ENCODE peak calls at places on chromosome X, in ten cellular contexts. N is heart left ventricle, T is left lung, I is stomach, F is uterus, V is astrocyte of the spinal cord, Q is pancreas, U is cardiac muscle cell, P is right lobe of liver, S is choroid plexus epithelial cell. E is an unnamed sample.

GRCh38 chrX:65463550-65463949 is 71.0 kb downstream of the LAS1L start:
- DNase-seq in N (no peak), T (no peak), I (no peak), F (no peak), V (no peak), Q (no peak), U (peak; percentile 6), P (no peak), S (peak; percentile 6), E (no peak)

GRCh38 chrX:72346306-72346949 is 40.7 kb upstream of the CITED1 start:
- DNase-seq in N (no peak), T (no peak), I (no peak), F (no peak), V (no peak), Q (no peak), U (no peak), P (no peak), S (no peak), E (no peak)

GRCh38 chrX:154046262-154046771 is 26.6 kb upstream of the IRAK1 start:
- DNase-seq in N (peak; percentile 46), T (no peak), I (no peak), F (peak; percentile 65), V (peak; percentile 79), Q (no peak), U (no peak), P (no peak), S (peak; percentile 81), E (no peak)

GRCh38 chrX:140034916-140035315 is 69.6 kb upstream of the CXorf66 start:
- DNase-seq in N (no peak), T (no peak), I (no peak), F (no peak), V (peak; percentile 9), Q (no peak), U (peak; percentile 13), P (no peak), S (peak; percentile 1), E (no peak)

GRCh38 chrX:14357314-14357713 is 172.0 kb upstream of the GLRA2 start:
- DNase-seq in N (no peak), T (no peak), I (no peak), F (no peak), V (no peak), Q (no peak), U (no peak), P (no peak), S (no peak), E (no peak)

GRCh38 chrX:13994681-13995080 is 35.0 kb downstream of the GEMIN8 start:
- DNase-seq in N (no peak), T (no peak), I (no peak), F (no peak), V (no peak), Q (no peak), U (no peak), P (no peak), S (no peak), E (no peak)

GRCh38 chrX:142089193-142089592 is 115.9 kb downstream of the MAGEC2 start:
- DNase-seq in N (no peak), T (no peak), I (no peak), F (no peak), V (peak; percentile 9), Q (no peak), U (peak; percentile 4), P (no peak), S (peak; percentile 40), E (no peak)

GRCh38 chrX:44432641-44433040 is 89.2 kb upstream of the EFHC2 start:
- DNase-seq in N (peak; percentile 27), T (no peak), I (no peak), F (no peak), V (no peak), Q (no peak), U (no peak), P (no peak), S (peak; percentile 35), E (no peak)

GRCh38 chrX:5681159-5681558 is 547.5 kb downstream of the NLGN4X start:
- DNase-seq in N (no peak), T (no peak), I (no peak), F (no peak), V (peak; percentile 3), Q (no peak), U (no peak), P (no peak), S (no peak), E (no peak)

GRCh38 chrX:38968817-38969216 is 167.6 kb downstream of the MID1IP1 start:
- DNase-seq in N (no peak), T (no peak), I (no peak), F (no peak), V (no peak), Q (no peak), U (no peak), P (no peak), S (no peak), E (no peak)

GRCh38 chrX:102784550-102784949 is 64.0 kb downstream of the GPRASP3 start:
- DNase-seq in N (no peak), T (peak; percentile 42), I (no peak), F (no peak), V (no peak), Q (no peak), U (no peak), P (no peak), S (peak; percentile 1), E (no peak)

GRCh38 chrX:72201836-72202536 is 20.4 kb downstream of the PIN4 start:
- DNase-seq in N (no peak), T (no peak), I (no peak), F (no peak), V (peak; percentile 83), Q (no peak), U (no peak), P (no peak), S (peak; percentile 80), E (no peak)

GRCh38 chrX:3548743-3549441 is 164.6 kb downstream of the PRKX start:
- DNase-seq in N (peak; percentile 18), T (no peak), I (no peak), F (no peak), V (peak; percentile 72), Q (no peak), U (peak; percentile 29), P (no peak), S (peak; percentile 84), E (no peak)
- TF ChIP-seq CTCF in N (peak; percentile 46), T (peak; percentile 15), I (no peak), F (peak; percentile 14), V (peak; percentile 37), Q (no peak), U (peak; percentile 36), P (peak; percentile 21), S (peak; percentile 52), E (peak; percentile 80)

GRCh38 chrX:131741103-131741581 is 197.3 kb downstream of the OR13H1 start:
- DNase-seq in N (no peak), T (peak; percentile 82), I (peak; percentile 89), F (peak; percentile 87), V (peak; percentile 88), Q (peak; percentile 93), U (no peak), P (no peak), S (no peak), E (peak; percentile 68)
- TF ChIP-seq CTCF in N (no peak), T (no peak), I (no peak), F (peak; percentile 27), V (peak; percentile 34), Q (peak; percentile 21), U (no peak), P (peak; percentile 51), S (no peak), E (no peak)

GRCh38 chrX:46573896-46574336 is 351 bp downstream of the CHST7 start:
- DNase-seq in N (peak; percentile 49), T (peak; percentile 65), I (peak; percentile 40), F (peak; percentile 41), V (peak; percentile 56), Q (peak; percentile 42), U (peak; percentile 37), P (peak; percentile 46), S (peak; percentile 65), E (no peak)

GRCh38 chrX:46571423-46572294 is 1.9 kb upstream of the CHST7 start:
- DNase-seq in N (no peak), T (no peak), I (no peak), F (no peak), V (no peak), Q (no peak), U (no peak), P (no peak), S (no peak), E (no peak)

GRCh38 chrX:46573331-46573895 is at the start of gene CHST7:
- DNase-seq in N (peak; percentile 68), T (peak; percentile 68), I (peak; percentile 52), F (peak; percentile 50), V (peak; percentile 69), Q (peak; percentile 33), U (peak; percentile 79), P (peak; percentile 66), S (peak; percentile 67), E (peak; percentile 89)

GRCh38 chrX:46574337-46574940 is 874 bp downstream of the CHST7 start:
- DNase-seq in N (no peak), T (no peak), I (no peak), F (no peak), V (no peak), Q (no peak), U (no peak), P (no peak), S (peak; percentile 16), E (no peak)

DNA sequence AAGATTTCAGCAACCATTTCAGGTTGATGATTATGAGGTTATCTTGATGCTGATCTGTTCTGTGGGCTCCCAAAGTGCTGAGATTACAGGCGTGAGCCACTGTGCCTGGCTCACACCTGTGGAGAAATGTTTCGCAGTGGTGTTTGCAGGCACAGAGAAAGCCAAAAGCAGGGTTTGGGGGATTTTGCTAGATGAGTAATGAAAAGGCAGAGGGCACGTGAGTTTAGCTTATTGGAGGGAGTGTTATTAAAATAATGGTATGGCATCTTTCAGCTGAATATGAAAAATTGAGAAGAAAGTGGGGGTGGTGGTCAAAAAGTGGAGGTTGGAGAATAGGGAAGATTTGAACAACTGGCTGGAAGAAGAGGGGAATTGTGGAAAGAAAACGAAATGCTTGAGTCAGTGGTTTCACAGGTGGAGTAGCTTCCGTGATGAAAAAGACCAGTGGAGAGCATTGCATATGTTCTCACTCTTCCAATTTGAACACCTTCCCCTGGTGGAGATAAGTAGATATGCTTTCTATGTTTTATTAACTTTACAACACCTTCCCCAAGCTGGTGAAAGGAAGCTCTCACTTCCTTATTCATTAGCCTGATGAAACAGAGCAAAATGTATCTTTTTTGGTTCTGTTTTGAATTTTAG is 1.1 kb upstream of the CHST7 start:
- DNase-seq in N (no peak), T (no peak), I (no peak), F (no peak), V (no peak), Q (no peak), U (no peak), P (no peak), S (no peak), E (no peak)
- TF ChIP-seq CTCF in N (no peak), T (no peak), I (no peak), F (no peak), V (no peak), Q (no peak), U (no peak), P (no peak), S (peak; percentile 26), E (no peak)

GRCh38 chrX:133171962-133172708 is 46.0 kb downstream of the TFDP3 start:
- DNase-seq in N (no peak), T (no peak), I (no peak), F (no peak), V (peak; percentile 20), Q (peak; percentile 28), U (peak; percentile 41), P (no peak), S (peak; percentile 43), E (no peak)
- TF ChIP-seq CTCF in N (peak; percentile 30), T (peak; percentile 30), I (no peak), F (no peak), V (peak; percentile 32), Q (peak; percentile 19), U (peak; percentile 18), P (peak; percentile 38), S (peak; percentile 43), E (peak; percentile 73)